ENCODE peak calls at places on chromosome 1, in five cellular contexts. R is breast epithelium, U is MCF 10A, M is T-helper 2 cell, C is NCI-H1694. W is an unnamed sample.

GRCh38 chr1:238489006-238489405 is 598.3 kb upstream of the ZP4 start:
- DNase-seq in R (no peak), U (peak; percentile 48), M (no peak), C (no peak), W (no peak)

GRCh38 chr1:86866665-86867064 is 47.3 kb downstream of the SELENOF start:
- DNase-seq in R (no peak), U (peak; percentile 41), M (no peak), C (no peak), W (no peak)

GRCh38 chr1:228734881-228735801 is at the start of gene RHOU:
- DNase-seq in R (peak; percentile 79), U (peak; percentile 55), M (peak; percentile 49), C (no peak), W (peak; percentile 45)

GRCh38 chr1:67429011-67429527 is 1.1 kb downstream of the SERBP1 start:
- DNase-seq in R (no peak), U (peak; percentile 38), M (peak; percentile 42), C (no peak), W (no peak)

GRCh38 chr1:179953974-179954493 is 576 bp upstream of the CEP350 start:
- DNase-seq in R (no peak), U (peak; percentile 78), M (peak; percentile 27), C (no peak), W (peak; percentile 7)

GRCh38 chr1:87134625-87135024 is 194.1 kb upstream of the LMO4 start:
- DNase-seq in R (no peak), U (no peak), M (no peak), C (no peak), W (no peak)

GRCh38 chr1:161884475-161884874 is 118.4 kb downstream of the ATF6 start:
- DNase-seq in R (no peak), U (no peak), M (no peak), C (no peak), W (no peak)

GRCh38 chr1:235054961-235055360 is 73.7 kb downstream of the TOMM20 start:
- DNase-seq in R (no peak), U (no peak), M (no peak), C (no peak), W (no peak)

GRCh38 chr1:70314706-70315304 is 39.7 kb downstream of the ANKRD13C start:
- DNase-seq in R (no peak), U (no peak), M (no peak), C (no peak), W (no peak)

GRCh38 chr1:214588963-214589597 is 13.9 kb upstream of the CENPF start:
- DNase-seq in R (no peak), U (no peak), M (no peak), C (no peak), W (no peak)

GRCh38 chr1:27332536-27333281 is 9.1 kb upstream of the SYTL1 start:
- DNase-seq in R (no peak), U (peak; percentile 56), M (peak; percentile 27), C (no peak), W (peak; percentile 32)

GRCh38 chr1:59367269-59368006 is 70.5 kb downstream of the FGGY start:
- DNase-seq in R (no peak), U (peak; percentile 75), M (no peak), C (no peak), W (no peak)

GRCh38 chr1:69373520-69373919 is 194.2 kb upstream of the LRRC7 start:
- DNase-seq in R (no peak), U (no peak), M (no peak), C (no peak), W (no peak)

GRCh38 chr1:224082146-224082545 is 31.8 kb upstream of the FBXO28 start:
- DNase-seq in R (no peak), U (no peak), M (no peak), C (no peak), W (no peak)

GRCh38 chr1:223747838-223748335 is 35.5 kb downstream of the CAPN2 start:
- DNase-seq in R (no peak), U (peak; percentile 94), M (no peak), C (no peak), W (no peak)

GRCh38 chr1:235632538-235633219 is 16.9 kb downstream of the GNG4 start:
- DNase-seq in R (no peak), U (peak; percentile 71), M (no peak), C (peak; percentile 97), W (no peak)

GRCh38 chr1:158019177-158019868 is 25.9 kb downstream of the KIRREL1 start:
- DNase-seq in R (no peak), U (peak; percentile 92), M (no peak), C (no peak), W (no peak)

GRCh38 chr1:164695956-164696665 is 137.1 kb downstream of the PBX1 start:
- DNase-seq in R (no peak), U (peak; percentile 50), M (no peak), C (no peak), W (no peak)

W was measured in activated T-helper 1 cell treated with Interleukin-2 at 50 U/mL for 16 hours.